ENCODE peak calls at places on chromosomes 2 and 18, in nine cellular contexts. One of them, this sample, is unnamed.

GRCh38 chr2:100071350-100072043 is 70.9 kb downstream of the AFF3 start:
- DNase-seq in lung: no peak
- DNase-seq in transverse colon: no peak
- DNase-seq in GM23338: no peak
- DNase-seq in right lobe of liver: no peak
- DNase-seq in IMR-90: no peak
- DNase-seq in lower leg skin: no peak
- DNase-seq in cardiac fibroblast: no peak
- DNase-seq in uterus: no peak
- DNase-seq in this sample: no peak

GRCh38 chr2:217943379-217944321 is 59.1 kb downstream of the TNS1 start:
- DNase-seq in IMR-90: peak; percentile 58
- DNase-seq in right lobe of liver: peak; percentile 93
- DNase-seq in lung: peak; percentile 87
- DNase-seq in transverse colon: peak; percentile 75
- DNase-seq in GM23338: peak; percentile 88
- DNase-seq in uterus: peak; percentile 87
- DNase-seq in cardiac fibroblast: peak; percentile 75
- DNase-seq in lower leg skin: peak; percentile 96
- DNase-seq in this sample: peak; percentile 66

GRCh38 chr2:113164930-113165585 is 8.7 kb upstream of the PSD4 start:
- DNase-seq in IMR-90: no peak
- DNase-seq in lung: peak; percentile 56
- DNase-seq in transverse colon: no peak
- DNase-seq in GM23338: peak; percentile 74
- DNase-seq in right lobe of liver: no peak
- DNase-seq in cardiac fibroblast: no peak
- DNase-seq in uterus: no peak
- DNase-seq in lower leg skin: peak; percentile 39
- DNase-seq in this sample: no peak

GRCh38 chr2:237491515-237492118 is 4.6 kb downstream of the MLPH start:
- DNase-seq in right lobe of liver: no peak
- DNase-seq in lung: no peak
- DNase-seq in lower leg skin: peak; percentile 43
- DNase-seq in IMR-90: no peak
- DNase-seq in cardiac fibroblast: no peak
- DNase-seq in uterus: no peak
- DNase-seq in transverse colon: no peak
- DNase-seq in GM23338: no peak
- DNase-seq in this sample: no peak

GRCh38 chr18:23573948-23574431 is 12.3 kb downstream of the NPC1 start:
- DNase-seq in IMR-90: peak; percentile 72
- DNase-seq in lower leg skin: peak; percentile 82
- DNase-seq in uterus: peak; percentile 25
- DNase-seq in cardiac fibroblast: peak; percentile 86
- DNase-seq in lung: peak; percentile 70
- DNase-seq in GM23338: peak; percentile 37
- DNase-seq in right lobe of liver: peak; percentile 63
- DNase-seq in transverse colon: no peak
- DNase-seq in this sample: peak; percentile 88

GRCh38 chr18:10410472-10411300 is 43.7 kb upstream of the APCDD1 start:
- DNase-seq in lung: peak; percentile 26
- DNase-seq in uterus: no peak
- DNase-seq in right lobe of liver: no peak
- DNase-seq in cardiac fibroblast: no peak
- DNase-seq in IMR-90: no peak
- DNase-seq in GM23338: peak; percentile 8
- DNase-seq in lower leg skin: no peak
- DNase-seq in transverse colon: no peak
- DNase-seq in this sample: no peak

GRCh38 chr2:62968668-62969067 is 82.0 kb upstream of the OTX1 start:
- DNase-seq in transverse colon: no peak
- DNase-seq in right lobe of liver: no peak
- DNase-seq in cardiac fibroblast: no peak
- DNase-seq in uterus: no peak
- DNase-seq in GM23338: no peak
- DNase-seq in IMR-90: no peak
- DNase-seq in lung: no peak
- DNase-seq in lower leg skin: no peak
- DNase-seq in this sample: no peak

GRCh38 chr2:142217804-142218203 is 87.0 kb upstream of the LRP1B start:
- DNase-seq in GM23338: no peak
- DNase-seq in lower leg skin: no peak
- DNase-seq in transverse colon: no peak
- DNase-seq in IMR-90: peak; percentile 0
- DNase-seq in right lobe of liver: no peak
- DNase-seq in uterus: no peak
- DNase-seq in cardiac fibroblast: peak; percentile 19
- DNase-seq in lung: no peak
- DNase-seq in this sample: no peak

GRCh38 chr2:180787330-180787729 is 193.1 kb upstream of the UBE2E3 start:
- DNase-seq in GM23338: no peak
- DNase-seq in IMR-90: no peak
- DNase-seq in cardiac fibroblast: no peak
- DNase-seq in transverse colon: no peak
- DNase-seq in right lobe of liver: no peak
- DNase-seq in lower leg skin: no peak
- DNase-seq in uterus: no peak
- DNase-seq in lung: no peak
- DNase-seq in this sample: no peak

GRCh38 chr2:223007531-223007930 is 44.5 kb upstream of the KCNE4 start:
- DNase-seq in cardiac fibroblast: peak; percentile 84
- DNase-seq in IMR-90: peak; percentile 83
- DNase-seq in lung: no peak
- DNase-seq in uterus: no peak
- DNase-seq in right lobe of liver: no peak
- DNase-seq in GM23338: no peak
- DNase-seq in lower leg skin: no peak
- DNase-seq in transverse colon: no peak
- DNase-seq in this sample: peak; percentile 66

DNA sequence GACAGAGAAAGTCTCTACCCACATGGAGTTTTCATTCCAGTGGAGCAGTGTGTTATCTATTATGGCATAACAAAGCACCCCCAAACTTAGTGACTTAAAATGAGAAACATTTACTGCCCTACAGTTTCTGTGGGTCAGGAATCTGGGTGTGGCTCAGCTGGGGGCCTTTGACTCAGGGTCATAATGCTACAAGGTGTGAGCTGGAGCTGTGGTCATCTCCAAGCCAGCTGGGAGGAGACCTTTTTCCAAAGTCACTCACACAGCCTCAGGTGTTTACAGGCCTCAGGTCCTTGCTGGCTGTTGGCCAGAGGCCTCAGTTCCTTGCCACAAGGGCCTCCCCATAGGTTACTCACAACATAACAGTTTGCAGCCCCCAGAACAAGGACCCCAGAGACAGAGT is 169.2 kb downstream of the ETAA1 start:
- DNase-seq in IMR-90: no peak
- DNase-seq in right lobe of liver: no peak
- DNase-seq in lung: no peak
- DNase-seq in uterus: no peak
- DNase-seq in transverse colon: no peak
- DNase-seq in cardiac fibroblast: no peak
- DNase-seq in lower leg skin: no peak
- DNase-seq in GM23338: no peak
- DNase-seq in this sample: no peak
- H3K4me3 ChIP-seq in IMR-90: no peak overlapping the region
- H3K4me3 ChIP-seq in right lobe of liver: no peak overlapping the region
- H3K4me3 ChIP-seq in lung: no peak overlapping the region
- H3K4me3 ChIP-seq in uterus: no peak overlapping the region
- H3K4me3 ChIP-seq in transverse colon: no peak overlapping the region
- H3K4me3 ChIP-seq in cardiac fibroblast: no peak overlapping the region
- H3K4me3 ChIP-seq in lower leg skin: no peak overlapping the region
- H3K4me3 ChIP-seq in GM23338: no peak overlapping the region
- H3K4me3 ChIP-seq in this sample: no peak overlapping the region

GRCh38 chr18:6891788-6892187 is 162.3 kb downstream of the ARHGAP28 start:
- DNase-seq in uterus: no peak
- DNase-seq in GM23338: no peak
- DNase-seq in lower leg skin: no peak
- DNase-seq in cardiac fibroblast: peak; percentile 32
- DNase-seq in right lobe of liver: no peak
- DNase-seq in IMR-90: peak; percentile 56
- DNase-seq in lung: no peak
- DNase-seq in transverse colon: no peak
- DNase-seq in this sample: no peak

GRCh38 chr18:6885992-6886823 is 156.7 kb downstream of the ARHGAP28 start:
- DNase-seq in uterus: peak; percentile 37
- DNase-seq in GM23338: peak; percentile 77
- DNase-seq in transverse colon: peak; percentile 14
- DNase-seq in IMR-90: peak; percentile 59
- DNase-seq in lower leg skin: no peak
- DNase-seq in right lobe of liver: no peak
- DNase-seq in lung: peak; percentile 43
- DNase-seq in cardiac fibroblast: peak; percentile 70
- DNase-seq in this sample: peak; percentile 65

GRCh38 chr18:6881034-6881800 is 151.7 kb downstream of the ARHGAP28 start:
- DNase-seq in transverse colon: no peak
- DNase-seq in right lobe of liver: no peak
- DNase-seq in IMR-90: peak; percentile 60
- DNase-seq in cardiac fibroblast: no peak
- DNase-seq in GM23338: no peak
- DNase-seq in lower leg skin: no peak
- DNase-seq in uterus: peak; percentile 43
- DNase-seq in lung: no peak
- DNase-seq in this sample: peak; percentile 38

GRCh38 chr18:6884944-6885343 is 155.4 kb downstream of the ARHGAP28 start:
- DNase-seq in lower leg skin: no peak
- DNase-seq in transverse colon: no peak
- DNase-seq in lung: no peak
- DNase-seq in uterus: no peak
- DNase-seq in right lobe of liver: no peak
- DNase-seq in cardiac fibroblast: no peak
- DNase-seq in GM23338: no peak
- DNase-seq in IMR-90: peak; percentile 33
- DNase-seq in this sample: peak; percentile 25

DNA sequence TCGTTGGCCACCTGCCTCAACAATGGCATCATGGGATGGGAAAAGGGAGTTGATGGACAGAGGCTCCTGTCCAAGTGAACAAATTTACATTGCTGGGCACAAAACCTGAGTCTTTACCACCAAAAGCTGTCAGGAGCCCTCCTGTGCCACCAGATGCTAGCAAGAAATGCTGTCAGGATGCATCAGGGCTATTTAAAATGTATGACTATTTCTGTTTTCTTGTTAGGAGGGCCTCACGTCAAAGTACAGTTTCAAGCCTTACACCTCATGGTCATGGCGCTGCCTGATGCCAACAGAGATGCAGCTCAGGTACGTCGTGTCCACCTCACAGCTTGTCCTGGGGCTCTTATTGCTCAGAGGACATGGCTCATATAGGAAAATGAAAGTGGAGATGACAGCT is 157.4 kb downstream of the ARHGAP28 start:
- DNase-seq in cardiac fibroblast: no peak
- DNase-seq in transverse colon: no peak
- DNase-seq in GM23338: no peak
- DNase-seq in right lobe of liver: no peak
- DNase-seq in IMR-90: no peak
- DNase-seq in lung: no peak
- DNase-seq in lower leg skin: no peak
- DNase-seq in uterus: no peak
- DNase-seq in this sample: no peak
- TF ChIP-seq CTCF in cardiac fibroblast: no peak
- TF ChIP-seq CTCF in transverse colon: no peak
- TF ChIP-seq CTCF in GM23338: no peak
- TF ChIP-seq CTCF in right lobe of liver: no peak
- TF ChIP-seq CTCF in IMR-90: no peak
- TF ChIP-seq CTCF in lung: no peak
- TF ChIP-seq CTCF in lower leg skin: no peak
- TF ChIP-seq CTCF in uterus: no peak
- TF ChIP-seq CTCF in this sample: no peak

DNA sequence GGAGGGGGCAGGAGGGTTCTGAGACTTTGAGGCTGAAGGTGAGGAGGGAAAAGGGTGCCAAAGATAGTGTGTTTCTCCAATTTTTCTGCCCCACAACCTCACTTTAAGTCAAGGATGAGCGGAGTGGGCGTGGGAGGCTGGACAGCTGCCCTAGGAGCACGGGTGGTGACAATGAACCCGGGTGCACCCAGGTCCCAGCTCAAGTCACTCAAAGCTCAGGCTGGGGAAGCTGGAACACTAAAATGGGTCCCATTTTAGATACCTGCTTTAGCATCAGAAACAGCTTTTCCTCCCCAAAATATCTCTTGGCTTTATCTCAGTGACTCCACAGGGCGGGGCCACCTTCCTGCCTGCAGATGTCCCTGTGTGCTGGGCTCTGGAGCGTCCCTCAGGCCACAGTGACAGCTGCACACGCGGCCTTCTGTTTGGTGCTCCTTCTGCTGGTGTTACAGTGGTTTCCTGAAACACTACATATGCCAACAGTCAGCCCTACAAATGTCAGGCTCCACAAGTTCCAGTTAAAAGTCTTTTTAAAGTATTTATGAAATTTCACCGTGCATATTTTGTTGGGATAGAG is 1.4 kb upstream of the MBP start:
- DNase-seq in IMR-90: no peak
- DNase-seq in right lobe of liver: peak; percentile 75
- DNase-seq in transverse colon: peak; percentile 51
- DNase-seq in lung: no peak
- DNase-seq in GM23338: no peak
- DNase-seq in uterus: no peak
- DNase-seq in lower leg skin: peak; percentile 93
- DNase-seq in cardiac fibroblast: no peak
- DNase-seq in this sample: no peak
- H3K4me3 ChIP-seq in IMR-90: no peak overlapping the region
- H3K4me3 ChIP-seq in right lobe of liver: no peak overlapping the region
- H3K4me3 ChIP-seq in transverse colon: no peak overlapping the region
- H3K4me3 ChIP-seq in lung: no peak overlapping the region
- H3K4me3 ChIP-seq in GM23338: peak overlapping the region; percentile 78
- H3K4me3 ChIP-seq in uterus: no peak overlapping the region
- H3K4me3 ChIP-seq in lower leg skin: no peak overlapping the region
- H3K4me3 ChIP-seq in cardiac fibroblast: no peak overlapping the region
- H3K4me3 ChIP-seq in this sample: no peak overlapping the region

GRCh38 chr2:103169856-103170255 is 408.0 kb downstream of the TMEM182 start:
- DNase-seq in uterus: no peak
- DNase-seq in GM23338: no peak
- DNase-seq in lower leg skin: no peak
- DNase-seq in transverse colon: no peak
- DNase-seq in right lobe of liver: no peak
- DNase-seq in lung: no peak
- DNase-seq in IMR-90: no peak
- DNase-seq in cardiac fibroblast: no peak
- DNase-seq in this sample: no peak

GRCh38 chr2:103166406-103167324 is 404.8 kb downstream of the TMEM182 start:
- DNase-seq in IMR-90: no peak
- DNase-seq in lung: no peak
- DNase-seq in cardiac fibroblast: no peak
- DNase-seq in GM23338: no peak
- DNase-seq in transverse colon: no peak
- DNase-seq in right lobe of liver: no peak
- DNase-seq in uterus: no peak
- DNase-seq in lower leg skin: no peak
- DNase-seq in this sample: no peak

GRCh38 chr2:103167599-103167998 is 405.8 kb downstream of the TMEM182 start:
- DNase-seq in uterus: no peak
- DNase-seq in transverse colon: no peak
- DNase-seq in lung: no peak
- DNase-seq in cardiac fibroblast: no peak
- DNase-seq in IMR-90: no peak
- DNase-seq in right lobe of liver: no peak
- DNase-seq in GM23338: no peak
- DNase-seq in lower leg skin: no peak
- DNase-seq in this sample: no peak

GRCh38 chr2:103161456-103162289 is 399.8 kb downstream of the TMEM182 start:
- DNase-seq in IMR-90: peak; percentile 30
- DNase-seq in lower leg skin: no peak
- DNase-seq in GM23338: peak; percentile 84
- DNase-seq in transverse colon: no peak
- DNase-seq in lung: no peak
- DNase-seq in cardiac fibroblast: peak; percentile 71
- DNase-seq in uterus: no peak
- DNase-seq in right lobe of liver: no peak
- DNase-seq in this sample: peak; percentile 20

GRCh38 chr2:103165836-103166235 is 404.0 kb downstream of the TMEM182 start:
- DNase-seq in uterus: no peak
- DNase-seq in GM23338: no peak
- DNase-seq in IMR-90: no peak
- DNase-seq in cardiac fibroblast: no peak
- DNase-seq in right lobe of liver: no peak
- DNase-seq in lung: no peak
- DNase-seq in transverse colon: no peak
- DNase-seq in lower leg skin: no peak
- DNase-seq in this sample: no peak
- TF ChIP-seq CTCF in uterus: no peak
- TF ChIP-seq CTCF in GM23338: no peak
- TF ChIP-seq CTCF in IMR-90: no peak
- TF ChIP-seq CTCF in cardiac fibroblast: no peak
- TF ChIP-seq CTCF in right lobe of liver: no peak
- TF ChIP-seq CTCF in lung: no peak
- TF ChIP-seq CTCF in transverse colon: no peak
- TF ChIP-seq CTCF in lower leg skin: no peak
- TF ChIP-seq CTCF in this sample: no peak

This sample was measured in fibroblast of villous mesenchyme.